ENCODE peak calls at places on chromosomes 12 and 14, in five cellular contexts. One of them, this sample, is unnamed.

GRCh38 chr12:104134882-104135281 is 3.1 kb downstream of the NFYB start:
- DNase-seq in activated CD8-positive, alpha-beta memory T cell treated with anti-CD3 and anti-CD28 coated beads for 1 hour: no peak
- DNase-seq in NCI-H1092 treated with DMSO at 0.1 percent for 48 hours: no peak
- DNase-seq in GM23338: no peak
- DNase-seq in RPMI8226: no peak
- DNase-seq in this sample: no peak

GRCh38 chr14:77584809-77585208 is 31.6 kb downstream of the SPTLC2 start:
- DNase-seq in NCI-H1092 treated with DMSO at 0.1 percent for 48 hours: no peak
- DNase-seq in GM23338: no peak
- DNase-seq in activated CD8-positive, alpha-beta memory T cell treated with anti-CD3 and anti-CD28 coated beads for 1 hour: no peak
- DNase-seq in RPMI8226: no peak
- DNase-seq in this sample: peak

GRCh38 chr12:26153421-26154154 is 28.8 kb upstream of the BHLHE41 start:
- DNase-seq in GM23338: no peak
- DNase-seq in activated CD8-positive, alpha-beta memory T cell treated with anti-CD3 and anti-CD28 coated beads for 1 hour: no peak
- DNase-seq in RPMI8226: no peak
- DNase-seq in NCI-H1092 treated with DMSO at 0.1 percent for 48 hours: no peak
- DNase-seq in this sample: no peak

GRCh38 chr12:100348657-100349454 is 8.0 kb upstream of the SLC17A8 start:
- DNase-seq in NCI-H1092 treated with DMSO at 0.1 percent for 48 hours: peak
- DNase-seq in GM23338: peak
- DNase-seq in activated CD8-positive, alpha-beta memory T cell treated with anti-CD3 and anti-CD28 coated beads for 1 hour: no peak
- DNase-seq in RPMI8226: peak
- DNase-seq in this sample: peak

GRCh38 chr12:87117516-87117915 is 861.3 kb upstream of the MGAT4C start:
- DNase-seq in GM23338: no peak
- DNase-seq in RPMI8226: no peak
- DNase-seq in NCI-H1092 treated with DMSO at 0.1 percent for 48 hours: no peak
- DNase-seq in activated CD8-positive, alpha-beta memory T cell treated with anti-CD3 and anti-CD28 coated beads for 1 hour: no peak
- DNase-seq in this sample: no peak

GRCh38 chr12:104930388-104931326 is 27.4 kb downstream of the SLC41A2 start:
- DNase-seq in activated CD8-positive, alpha-beta memory T cell treated with anti-CD3 and anti-CD28 coated beads for 1 hour: no peak
- DNase-seq in NCI-H1092 treated with DMSO at 0.1 percent for 48 hours: no peak
- DNase-seq in GM23338: no peak
- DNase-seq in RPMI8226: no peak
- DNase-seq in this sample: no peak

GRCh38 chr12:48985475-48985897 is 7.4 kb downstream of the WNT1 start:
- DNase-seq in GM23338: no peak
- DNase-seq in RPMI8226: no peak
- DNase-seq in NCI-H1092 treated with DMSO at 0.1 percent for 48 hours: no peak
- DNase-seq in activated CD8-positive, alpha-beta memory T cell treated with anti-CD3 and anti-CD28 coated beads for 1 hour: no peak
- DNase-seq in this sample: no peak

GRCh38 chr12:122876724-122877123 is 19.2 kb downstream of the VPS37B start:
- DNase-seq in GM23338: no peak
- DNase-seq in activated CD8-positive, alpha-beta memory T cell treated with anti-CD3 and anti-CD28 coated beads for 1 hour: no peak
- DNase-seq in RPMI8226: no peak
- DNase-seq in NCI-H1092 treated with DMSO at 0.1 percent for 48 hours: no peak
- DNase-seq in this sample: no peak

GRCh38 chr12:78402366-78403134 is 462.0 kb upstream of the SYT1 start:
- DNase-seq in RPMI8226: no peak
- DNase-seq in activated CD8-positive, alpha-beta memory T cell treated with anti-CD3 and anti-CD28 coated beads for 1 hour: no peak
- DNase-seq in NCI-H1092 treated with DMSO at 0.1 percent for 48 hours: peak
- DNase-seq in GM23338: no peak
- DNase-seq in this sample: no peak

GRCh38 chr14:24944800-24945199 is 105.1 kb downstream of the STXBP6 start:
- DNase-seq in activated CD8-positive, alpha-beta memory T cell treated with anti-CD3 and anti-CD28 coated beads for 1 hour: no peak
- DNase-seq in NCI-H1092 treated with DMSO at 0.1 percent for 48 hours: no peak
- DNase-seq in GM23338: no peak
- DNase-seq in RPMI8226: no peak
- DNase-seq in this sample: peak